ENCODE peak calls at places on chromosomes 5 and 9, in nine cellular contexts. B, T, Q, A, Y, X, M, C and W are unnamed samples.

GRCh38 chr5:36998578-36998977 is 122.0 kb downstream of the NIPBL start:
- DNase-seq in B (no peak), Y (no peak), M (no peak), Q (no peak), C (no peak), X (no peak), A (no peak), T (no peak), W (no peak)

GRCh38 chr5:157748740-157749461 is 5.4 kb downstream of the LSM11 start:
- DNase-seq in B (no peak), X (peak; percentile 84), Q (no peak), Y (no peak), C (no peak), A (no peak), T (no peak), M (no peak), W (no peak)

GRCh38 chr9:68895741-68896478 is 118.0 kb downstream of the PRKACG start:
- DNase-seq in T (no peak), X (no peak), A (no peak), C (no peak), B (no peak), M (no peak), Q (no peak), Y (no peak), W (no peak)

GRCh38 chr9:133637451-133638055 is 1.4 kb downstream of the DBH start:
- DNase-seq in Q (no peak), Y (no peak), A (no peak), B (no peak), M (no peak), C (no peak), X (no peak), T (no peak), W (no peak)

GRCh38 chr9:14437336-14438231 is 123.6 kb upstream of the NFIB start:
- DNase-seq in Q (no peak), M (no peak), C (peak; percentile 93), A (no peak), Y (peak; percentile 81), X (no peak), B (no peak), T (peak; percentile 55), W (no peak)

GRCh38 chr5:128736567-128736966 is 198.5 kb upstream of the FBN2 start:
- DNase-seq in X (no peak), B (no peak), Y (peak; percentile 8), M (no peak), C (no peak), Q (no peak), T (no peak), A (no peak), W (no peak)

GRCh38 chr9:599933-600461 is 241.5 kb upstream of the DMRT1 start:
- DNase-seq in M (no peak), A (no peak), Y (no peak), Q (no peak), C (no peak), B (no peak), T (no peak), X (no peak), W (no peak)

GRCh38 chr9:129609486-129610192 is 11.3 kb downstream of the C9orf50 start:
- DNase-seq in T (no peak), B (no peak), Q (peak; percentile 19), X (peak; percentile 60), C (no peak), M (peak; percentile 51), Y (no peak), A (peak; percentile 78), W (peak; percentile 54)

GRCh38 chr9:77594963-77595362 is 53.2 kb downstream of the GNA14 start:
- DNase-seq in M (no peak), T (no peak), C (no peak), Y (no peak), X (no peak), A (no peak), B (no peak), Q (no peak), W (no peak)

GRCh38 chr5:10329421-10329807 is 21.7 kb upstream of the CMBL start:
- DNase-seq in B (no peak), Y (no peak), C (no peak), A (peak; percentile 27), X (no peak), T (no peak), M (no peak), Q (no peak), W (no peak)

GRCh38 chr5:135271533-135272310 is 127.3 kb downstream of the MACROH2A1 start:
- DNase-seq in M (no peak), T (no peak), C (no peak), Y (no peak), B (no peak), A (no peak), X (no peak), Q (no peak), W (no peak)

GRCh38 chr5:16726538-16726946 is 109.7 kb upstream of the RETREG1 start:
- DNase-seq in C (no peak), A (no peak), Q (no peak), B (no peak), M (peak; percentile 31), T (no peak), Y (peak; percentile 93), X (no peak), W (no peak)

GRCh38 chr5:58407042-58407709 is 52.7 kb downstream of the PLK2 start:
- DNase-seq in A (no peak), C (no peak), Y (no peak), T (no peak), M (no peak), Q (peak; percentile 57), B (no peak), X (peak; percentile 7), W (no peak)